ENCODE peak calls at places on chromosomes 16 and 17, in eight cellular contexts. One of them, this sample, is unnamed.

GRCh38 chr16:81275064-81275532 is 36.6 kb downstream of the BCO1 start:
- DNase-seq in spleen: no peak
- DNase-seq in lower leg skin: no peak
- DNase-seq in tibial nerve: no peak
- DNase-seq in thyroid gland: no peak
- DNase-seq in prostate gland: no peak
- DNase-seq in Peyer's patch: peak; percentile 60
- DNase-seq in adrenal gland: no peak
- DNase-seq in this sample: no peak

GRCh38 chr16:81499576-81500380 is 55.2 kb downstream of the CMIP start:
- DNase-seq in spleen: peak; percentile 60
- DNase-seq in tibial nerve: no peak
- DNase-seq in lower leg skin: no peak
- DNase-seq in prostate gland: peak; percentile 26
- DNase-seq in thyroid gland: peak; percentile 52
- DNase-seq in adrenal gland: no peak
- DNase-seq in Peyer's patch: no peak
- DNase-seq in this sample: no peak

GRCh38 chr16:85644093-85644712 is 31.1 kb downstream of the GSE1 start:
- DNase-seq in Peyer's patch: no peak
- DNase-seq in spleen: no peak
- DNase-seq in adrenal gland: no peak
- DNase-seq in lower leg skin: no peak
- DNase-seq in tibial nerve: no peak
- DNase-seq in thyroid gland: no peak
- DNase-seq in prostate gland: no peak
- DNase-seq in this sample: no peak

GRCh38 chr16:85428168-85428898 is 184.8 kb upstream of the GSE1 start:
- DNase-seq in tibial nerve: no peak
- DNase-seq in Peyer's patch: peak; percentile 84
- DNase-seq in thyroid gland: peak; percentile 35
- DNase-seq in lower leg skin: no peak
- DNase-seq in spleen: peak; percentile 85
- DNase-seq in prostate gland: no peak
- DNase-seq in adrenal gland: peak; percentile 43
- DNase-seq in this sample: peak; percentile 66

GRCh38 chr16:85004587-85005205 is 6.6 kb downstream of the ZDHHC7 start:
- DNase-seq in Peyer's patch: no peak
- DNase-seq in tibial nerve: no peak
- DNase-seq in lower leg skin: no peak
- DNase-seq in prostate gland: no peak
- DNase-seq in spleen: no peak
- DNase-seq in adrenal gland: no peak
- DNase-seq in thyroid gland: no peak
- DNase-seq in this sample: peak; percentile 38

GRCh38 chr17:77492446-77493237 is 351.9 kb downstream of the SEC14L1 start:
- DNase-seq in spleen: peak; percentile 71
- DNase-seq in tibial nerve: no peak
- DNase-seq in thyroid gland: peak; percentile 5
- DNase-seq in prostate gland: no peak
- DNase-seq in lower leg skin: no peak
- DNase-seq in Peyer's patch: peak; percentile 48
- DNase-seq in adrenal gland: no peak
- DNase-seq in this sample: peak; percentile 8

GRCh38 chr16:5510819-5511370 is 413.3 kb upstream of the EEF2KMT start:
- DNase-seq in spleen: no peak
- DNase-seq in adrenal gland: no peak
- DNase-seq in prostate gland: peak; percentile 12
- DNase-seq in tibial nerve: no peak
- DNase-seq in lower leg skin: no peak
- DNase-seq in thyroid gland: peak; percentile 67
- DNase-seq in Peyer's patch: no peak
- DNase-seq in this sample: no peak

GRCh38 chr16:10114411-10114810 is 67.8 kb downstream of the GRIN2A start:
- DNase-seq in thyroid gland: peak; percentile 76
- DNase-seq in adrenal gland: no peak
- DNase-seq in Peyer's patch: no peak
- DNase-seq in lower leg skin: no peak
- DNase-seq in spleen: no peak
- DNase-seq in prostate gland: no peak
- DNase-seq in tibial nerve: no peak
- DNase-seq in this sample: no peak

GRCh38 chr17:82126479-82127314 is 28.7 kb upstream of the FASN start:
- DNase-seq in Peyer's patch: peak; percentile 81
- DNase-seq in spleen: no peak
- DNase-seq in adrenal gland: no peak
- DNase-seq in thyroid gland: no peak
- DNase-seq in prostate gland: no peak
- DNase-seq in tibial nerve: no peak
- DNase-seq in lower leg skin: no peak
- DNase-seq in this sample: no peak

GRCh38 chr17:28999216-28999615 is 6.6 kb downstream of the SEZ6 start:
- DNase-seq in tibial nerve: no peak
- DNase-seq in lower leg skin: no peak
- DNase-seq in Peyer's patch: no peak
- DNase-seq in prostate gland: no peak
- DNase-seq in spleen: no peak
- DNase-seq in adrenal gland: no peak
- DNase-seq in thyroid gland: no peak
- DNase-seq in this sample: no peak

GRCh38 chr16:85112364-85112763 is at the start of gene CIBAR2:
- DNase-seq in tibial nerve: no peak
- DNase-seq in thyroid gland: no peak
- DNase-seq in spleen: no peak
- DNase-seq in Peyer's patch: no peak
- DNase-seq in lower leg skin: no peak
- DNase-seq in prostate gland: no peak
- DNase-seq in adrenal gland: no peak
- DNase-seq in this sample: no peak

GRCh38 chr17:17575360-17576251 is 15.9 kb downstream of the PEMT start:
- DNase-seq in tibial nerve: peak; percentile 46
- DNase-seq in thyroid gland: no peak
- DNase-seq in spleen: no peak
- DNase-seq in Peyer's patch: no peak
- DNase-seq in adrenal gland: no peak
- DNase-seq in prostate gland: no peak
- DNase-seq in lower leg skin: no peak
- DNase-seq in this sample: no peak

GRCh38 chr17:4549781-4550533 is 5.2 kb downstream of the MYBBP1A start:
- DNase-seq in thyroid gland: no peak
- DNase-seq in lower leg skin: no peak
- DNase-seq in adrenal gland: no peak
- DNase-seq in spleen: peak; percentile 74
- DNase-seq in Peyer's patch: no peak
- DNase-seq in prostate gland: no peak
- DNase-seq in tibial nerve: no peak
- DNase-seq in this sample: no peak

GRCh38 chr17:69187294-69187693 is 41.3 kb downstream of the ABCA10 start:
- DNase-seq in thyroid gland: no peak
- DNase-seq in lower leg skin: no peak
- DNase-seq in Peyer's patch: no peak
- DNase-seq in adrenal gland: no peak
- DNase-seq in prostate gland: no peak
- DNase-seq in tibial nerve: no peak
- DNase-seq in spleen: no peak
- DNase-seq in this sample: no peak

GRCh38 chr16:10883004-10883403 is 6.0 kb downstream of the CIITA start:
- DNase-seq in thyroid gland: peak; percentile 76
- DNase-seq in adrenal gland: peak; percentile 51
- DNase-seq in prostate gland: no peak
- DNase-seq in lower leg skin: no peak
- DNase-seq in spleen: no peak
- DNase-seq in Peyer's patch: peak; percentile 58
- DNase-seq in tibial nerve: no peak
- DNase-seq in this sample: no peak

DNA sequence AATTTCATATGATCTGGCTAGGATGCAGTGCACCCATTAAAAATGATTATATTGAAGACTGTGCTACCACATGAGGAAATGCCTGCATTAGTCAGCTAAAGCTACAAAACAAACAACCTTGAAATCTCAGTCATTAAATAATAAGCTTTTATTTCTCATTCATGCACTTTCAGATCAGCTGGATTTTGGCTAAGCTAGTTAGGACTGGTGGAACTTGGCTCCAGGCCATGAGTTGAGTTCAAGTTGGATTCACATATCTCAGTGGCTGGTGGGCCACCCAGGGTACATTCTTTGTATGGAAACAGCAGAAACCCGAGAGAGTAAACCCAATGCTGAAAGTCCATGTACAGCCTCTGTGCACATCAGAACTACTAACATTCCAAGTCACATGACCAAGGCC is 6.4 kb upstream of the SLFN12L start:
- DNase-seq in prostate gland: no peak
- DNase-seq in Peyer's patch: no peak
- DNase-seq in lower leg skin: no peak
- DNase-seq in tibial nerve: no peak
- DNase-seq in adrenal gland: no peak
- DNase-seq in spleen: no peak
- DNase-seq in thyroid gland: no peak
- DNase-seq in this sample: no peak
- TF ChIP-seq POLR2A in prostate gland: no peak
- TF ChIP-seq POLR2A in Peyer's patch: no peak
- TF ChIP-seq POLR2A in lower leg skin: no peak
- TF ChIP-seq POLR2A in tibial nerve: no peak
- TF ChIP-seq POLR2A in adrenal gland: no peak
- TF ChIP-seq POLR2A in spleen: no peak
- TF ChIP-seq POLR2A in thyroid gland: no peak
- TF ChIP-seq POLR2A in this sample: no peak

GRCh38 chr17:20156196-20157077 is 147.3 kb downstream of the SPECC1 start:
- DNase-seq in spleen: peak; percentile 87
- DNase-seq in prostate gland: peak; percentile 40
- DNase-seq in tibial nerve: no peak
- DNase-seq in adrenal gland: peak; percentile 56
- DNase-seq in lower leg skin: no peak
- DNase-seq in Peyer's patch: peak; percentile 77
- DNase-seq in thyroid gland: peak; percentile 15
- DNase-seq in this sample: peak; percentile 59
- TF ChIP-seq POLR2A in spleen: no peak
- TF ChIP-seq POLR2A in prostate gland: no peak
- TF ChIP-seq POLR2A in tibial nerve: no peak
- TF ChIP-seq POLR2A in adrenal gland: no peak
- TF ChIP-seq POLR2A in lower leg skin: no peak
- TF ChIP-seq POLR2A in Peyer's patch: no peak
- TF ChIP-seq POLR2A in thyroid gland: no peak
- TF ChIP-seq POLR2A in this sample: peak; percentile 12

GRCh38 chr16:31472559-31473203 is 729 bp downstream of the TGFB1I1 start:
- DNase-seq in spleen: peak; percentile 80
- DNase-seq in Peyer's patch: peak; percentile 88
- DNase-seq in tibial nerve: peak; percentile 84
- DNase-seq in adrenal gland: peak; percentile 93
- DNase-seq in lower leg skin: peak; percentile 87
- DNase-seq in thyroid gland: peak; percentile 82
- DNase-seq in prostate gland: no peak
- DNase-seq in this sample: peak; percentile 78
- TF ChIP-seq POLR2A in spleen: no peak
- TF ChIP-seq POLR2A in Peyer's patch: no peak
- TF ChIP-seq POLR2A in tibial nerve: no peak
- TF ChIP-seq POLR2A in adrenal gland: no peak
- TF ChIP-seq POLR2A in lower leg skin: no peak
- TF ChIP-seq POLR2A in thyroid gland: no peak
- TF ChIP-seq POLR2A in prostate gland: no peak
- TF ChIP-seq POLR2A in this sample: no peak

DNA sequence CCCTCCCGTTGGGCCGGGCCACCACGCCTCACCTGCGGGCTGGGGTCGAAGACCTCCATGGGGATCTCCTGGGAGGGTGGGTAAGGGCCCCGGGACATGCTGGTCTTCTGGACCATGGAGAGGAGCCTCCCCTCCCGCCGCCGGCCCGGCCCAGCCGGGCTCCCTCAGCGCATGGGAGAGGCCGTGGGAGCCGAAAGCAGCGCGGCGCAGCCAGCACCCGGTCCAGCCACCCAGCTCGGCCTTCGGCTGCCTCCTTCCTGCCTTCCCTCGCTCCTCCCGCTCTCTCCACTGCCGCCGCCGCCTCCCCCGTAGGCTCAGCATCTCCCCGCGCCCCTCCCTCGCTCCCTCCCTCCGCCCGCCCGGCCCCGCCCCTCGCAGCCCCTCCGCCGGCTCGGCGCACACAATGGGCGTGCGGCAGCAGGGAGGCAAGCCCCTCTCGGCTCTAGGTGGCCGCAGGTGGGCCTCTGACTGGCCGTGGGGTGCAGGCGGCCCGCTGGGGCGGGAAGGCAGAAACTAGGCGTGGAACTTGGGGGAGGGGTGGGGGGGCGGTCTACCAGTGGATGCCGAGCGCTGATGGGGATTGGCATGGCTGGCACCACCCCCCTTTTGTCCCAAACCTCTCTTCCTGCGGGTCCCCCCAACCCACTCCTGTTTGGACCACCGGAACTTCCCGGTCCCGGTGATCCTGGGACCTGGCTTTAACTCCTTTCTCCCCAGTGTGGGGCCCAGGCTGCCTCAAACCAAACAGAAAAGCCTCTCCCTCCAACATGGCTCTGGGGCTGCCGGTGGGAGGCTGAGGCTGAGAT is at the start of gene CACNB1:
- DNase-seq in lower leg skin: peak; percentile 62
- DNase-seq in adrenal gland: peak; percentile 73
- DNase-seq in thyroid gland: peak; percentile 79
- DNase-seq in Peyer's patch: peak; percentile 87
- DNase-seq in spleen: peak; percentile 90
- DNase-seq in tibial nerve: peak; percentile 64
- DNase-seq in prostate gland: peak; percentile 56
- DNase-seq in this sample: peak; percentile 71
- TF ChIP-seq POLR2A in lower leg skin: no peak
- TF ChIP-seq POLR2A in adrenal gland: peak; percentile 15
- TF ChIP-seq POLR2A in thyroid gland: peak; percentile 67
- TF ChIP-seq POLR2A in Peyer's patch: no peak
- TF ChIP-seq POLR2A in spleen: no peak
- TF ChIP-seq POLR2A in tibial nerve: no peak
- TF ChIP-seq POLR2A in prostate gland: peak; percentile 63
- TF ChIP-seq POLR2A in this sample: peak; percentile 42